ENCODE peak calls at places on chromosomes 11 and 22, in eight cellular contexts. Y, X, U, R, L, D, S and I are unnamed samples.

GRCh38 chr11:19889531-19889930 is 176.9 kb downstream of the NAV2 start:
- DNase-seq in Y (no peak), X (no peak), U (no peak), R (no peak), L (peak), D (no peak), S (no peak), I (no peak)

GRCh38 chr11:119713361-119714040 is 15.5 kb downstream of the NECTIN1 start:
- DNase-seq in Y (no peak), X (no peak), U (no peak), R (no peak), L (no peak), D (no peak), S (no peak), I (no peak)

GRCh38 chr22:29936186-29936585 is 53.2 kb downstream of the MTMR3 start:
- DNase-seq in Y (no peak), X (no peak), U (no peak), R (no peak), L (no peak), D (no peak), S (no peak), I (no peak)

GRCh38 chr11:69444381-69445130 is 36.9 kb upstream of the LINC01488 start:
- DNase-seq in Y (peak), X (no peak), U (peak), R (peak), L (peak), D (peak), S (peak), I (no peak)

GRCh38 chr11:96218013-96218412 is 125.0 kb downstream of the MAML2 start:
- DNase-seq in Y (no peak), X (no peak), U (no peak), R (no peak), L (no peak), D (no peak), S (no peak), I (no peak)

GRCh38 chr11:118155781-118156530 is 3.3 kb upstream of the SCN4B start:
- DNase-seq in Y (no peak), X (no peak), U (no peak), R (no peak), L (no peak), D (no peak), S (no peak), I (no peak)

GRCh38 chr11:1845571-1846452 is 7.0 kb downstream of the TNNI2 start:
- DNase-seq in Y (no peak), X (no peak), U (no peak), R (no peak), L (no peak), D (no peak), S (no peak), I (no peak)

GRCh38 chr11:75150879-75151278 is at the start of gene SLCO2B1:
- DNase-seq in Y (no peak), X (no peak), U (no peak), R (no peak), L (no peak), D (no peak), S (no peak), I (no peak)

GRCh38 chr11:57775474-57775873 is 13.9 kb downstream of the CTNND1 start:
- DNase-seq in Y (no peak), X (no peak), U (no peak), R (no peak), L (no peak), D (no peak), S (no peak), I (no peak)

GRCh38 chr11:112744041-112744440 is 217.2 kb upstream of the NCAM1 start:
- DNase-seq in Y (no peak), X (no peak), U (no peak), R (no peak), L (no peak), D (no peak), S (no peak), I (no peak)

GRCh38 chr11:94103476-94103875 is 25.2 kb upstream of the PANX1 start:
- DNase-seq in Y (no peak), X (no peak), U (no peak), R (no peak), L (no peak), D (no peak), S (no peak), I (no peak)

GRCh38 chr11:58927393-58928081 is 11.8 kb upstream of the GLYATL1 start:
- DNase-seq in Y (peak), X (no peak), U (no peak), R (no peak), L (peak), D (peak), S (no peak), I (peak)

GRCh38 chr22:35219012-35219411 is 38.3 kb upstream of the HMGXB4 start:
- DNase-seq in Y (no peak), X (no peak), U (peak), R (no peak), L (peak), D (no peak), S (no peak), I (no peak)

GRCh38 chr11:110029714-110030113 is 63.5 kb upstream of the ZC3H12C start:
- DNase-seq in Y (no peak), X (no peak), U (no peak), R (no peak), L (no peak), D (no peak), S (no peak), I (no peak)

DNA sequence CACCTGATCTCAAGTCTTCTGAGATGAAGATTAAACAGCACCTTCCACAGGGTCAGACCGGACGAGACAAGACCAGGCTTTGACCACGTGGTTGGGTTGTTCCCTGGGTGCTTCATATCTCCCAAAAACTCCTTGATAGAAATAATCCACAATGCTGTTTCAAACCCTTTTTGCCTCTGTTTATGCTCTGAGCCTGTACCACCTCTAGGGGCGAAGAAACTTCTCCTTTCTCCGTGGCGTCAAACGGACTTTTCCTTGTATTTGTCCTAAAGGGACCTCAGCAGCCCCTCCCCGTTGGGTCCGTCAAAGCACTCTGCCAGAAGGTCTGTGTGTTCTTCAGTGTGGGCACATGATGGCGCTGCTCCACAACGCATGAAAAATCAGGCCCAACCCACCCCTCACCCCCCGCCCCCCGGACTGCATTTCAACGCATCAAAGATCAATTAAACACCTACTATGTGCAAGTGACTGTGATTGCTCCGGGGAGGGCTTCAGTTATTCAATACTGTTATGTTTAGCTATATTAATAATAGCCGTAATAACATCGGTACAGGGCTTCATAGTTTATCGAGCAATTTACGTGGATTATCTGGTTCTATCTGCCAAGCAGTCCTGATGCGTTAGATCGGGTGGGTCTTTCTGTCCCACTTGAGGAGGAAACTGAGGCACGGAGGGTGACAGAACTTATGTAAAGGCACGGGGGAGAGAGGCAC is 17.3 kb upstream of the EIF3D start:
- DNase-seq in Y (peak), X (peak), U (no peak), R (no peak), L (peak), D (peak), S (no peak), I (no peak)
- TF ChIP-seq CTCF in Y (peak), X (peak), U (peak), R (no peak), L (peak), D (peak), S (no peak), I (peak)

GRCh38 chr11:121321614-121322243 is 29.2 kb downstream of the SC5D start:
- DNase-seq in Y (no peak), X (peak), U (no peak), R (no peak), L (peak), D (no peak), S (no peak), I (no peak)
- TF ChIP-seq CTCF in Y (no peak), X (peak), U (no peak), R (no peak), L (no peak), D (peak), S (no peak), I (no peak)

GRCh38 chr22:49771266-49772065 is 56.2 kb downstream of the BRD1 start:
- DNase-seq in Y (no peak), X (no peak), U (no peak), R (no peak), L (no peak), D (no peak), S (no peak), I (no peak)
- TF ChIP-seq CTCF in Y (no peak), X (no peak), U (no peak), R (no peak), L (no peak), D (no peak), S (no peak), I (no peak)

DNA sequence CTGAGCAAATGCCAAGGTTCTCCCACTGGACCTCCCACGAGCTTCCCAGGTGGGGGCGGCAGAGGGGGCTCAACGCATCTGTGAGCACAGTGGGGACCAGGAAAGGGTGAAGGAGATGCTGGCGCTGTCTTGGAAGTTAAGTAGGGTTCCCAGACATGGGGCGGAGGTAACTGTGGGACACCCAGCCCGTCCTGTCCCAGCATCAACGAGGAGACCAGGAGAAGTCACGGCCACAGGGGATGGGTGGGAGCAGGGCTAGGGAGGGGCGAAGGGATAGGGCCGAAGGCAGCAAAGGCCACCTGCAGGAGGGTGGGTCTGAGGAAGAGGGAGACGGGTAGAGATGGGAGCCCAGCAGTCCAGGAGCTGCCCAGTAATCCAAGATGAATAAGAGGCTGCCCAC is 70.4 kb downstream of the PHF21B start:
- DNase-seq in Y (no peak), X (no peak), U (no peak), R (no peak), L (no peak), D (no peak), S (no peak), I (no peak)
- TF ChIP-seq CTCF in Y (no peak), X (no peak), U (no peak), R (no peak), L (no peak), D (no peak), S (no peak), I (no peak)

GRCh38 chr11:15038963-15039362 is 34.4 kb upstream of the CALCB start:
- DNase-seq in Y (no peak), X (no peak), U (no peak), R (no peak), L (peak), D (no peak), S (no peak), I (no peak)
- TF ChIP-seq CTCF in Y (no peak), X (no peak), U (no peak), R (no peak), L (peak), D (no peak), S (no peak), I (peak)

GRCh38 chr11:67289226-67289650 is at the start of gene ANKRD13D:
- DNase-seq in Y (no peak), X (no peak), U (no peak), R (no peak), L (no peak), D (no peak), S (no peak), I (no peak)
- TF ChIP-seq CTCF in Y (no peak), X (no peak), U (no peak), R (no peak), L (no peak), D (no peak), S (no peak), I (no peak)

GRCh38 chr11:68271023-68271780 is 571 bp downstream of the C11orf24 start:
- DNase-seq in Y (peak), X (peak), U (no peak), R (no peak), L (peak), D (peak), S (peak), I (no peak)
- TF ChIP-seq CTCF in Y (no peak), X (peak), U (peak), R (no peak), L (peak), D (peak), S (no peak), I (peak)

DNA sequence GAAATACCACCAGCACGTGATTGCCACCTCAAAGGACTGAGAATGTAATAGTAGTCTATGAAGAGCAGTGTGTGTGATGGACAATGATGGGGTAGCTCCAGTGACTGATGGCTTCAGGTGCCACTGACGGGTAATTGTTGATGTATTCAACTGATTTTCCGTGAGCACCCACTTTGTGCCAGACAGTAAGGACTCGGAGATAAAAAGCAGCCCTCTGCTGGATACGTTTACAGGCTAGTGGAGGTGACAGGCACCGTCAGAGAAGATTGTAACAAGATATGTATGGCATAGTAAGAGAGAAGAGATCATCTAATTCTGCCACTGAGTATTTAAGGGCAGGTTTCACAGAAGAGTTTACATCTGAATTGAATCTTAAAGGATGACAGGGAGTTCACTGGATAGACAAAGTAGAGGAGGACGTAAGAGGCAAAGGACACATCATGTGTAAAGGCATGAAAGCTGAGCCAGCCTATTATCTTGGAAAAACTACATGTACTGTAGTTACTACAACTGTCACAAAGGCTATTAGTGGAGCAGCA is 1.1 kb upstream of the ENTHD1 start:
- DNase-seq in Y (no peak), X (no peak), U (no peak), R (no peak), L (no peak), D (no peak), S (no peak), I (no peak)
- TF ChIP-seq CTCF in Y (no peak), X (no peak), U (no peak), R (no peak), L (no peak), D (no peak), S (no peak), I (no peak)